ENCODE peak calls at places on chromosomes 4 and X, in seven cellular contexts. One of them, this sample, is unnamed.

GRCh38 chr4:137310593-137311490 is 221.5 kb downstream of the PCDH18 start:
- DNase-seq in GM12878: no peak
- DNase-seq in ovary: no peak
- DNase-seq in tibial nerve: no peak
- DNase-seq in gastrocnemius medialis: no peak
- DNase-seq in IMR-90: peak; percentile 91
- DNase-seq in heart left ventricle: no peak
- DNase-seq in this sample: no peak

GRCh38 chrX:69429339-69430014 is 74.6 kb upstream of the NALF2 start:
- DNase-seq in GM12878: no peak
- DNase-seq in ovary: no peak
- DNase-seq in tibial nerve: no peak
- DNase-seq in gastrocnemius medialis: no peak
- DNase-seq in IMR-90: no peak
- DNase-seq in heart left ventricle: no peak
- DNase-seq in this sample: no peak

GRCh38 chr4:174214102-174214878 is 69.2 kb downstream of the FBXO8 start:
- DNase-seq in GM12878: no peak
- DNase-seq in ovary: no peak
- DNase-seq in tibial nerve: no peak
- DNase-seq in gastrocnemius medialis: no peak
- DNase-seq in IMR-90: no peak
- DNase-seq in heart left ventricle: peak; percentile 37
- DNase-seq in this sample: no peak

GRCh38 chrX:39196192-39197102 is 395.2 kb downstream of the MID1IP1 start:
- DNase-seq in GM12878: peak; percentile 90
- DNase-seq in ovary: no peak
- DNase-seq in tibial nerve: peak; percentile 13
- DNase-seq in gastrocnemius medialis: peak; percentile 25
- DNase-seq in IMR-90: peak; percentile 2
- DNase-seq in heart left ventricle: no peak
- DNase-seq in this sample: no peak

GRCh38 chr4:40675166-40675565 is 45.5 kb upstream of the RBM47 start:
- DNase-seq in GM12878: no peak
- DNase-seq in ovary: no peak
- DNase-seq in tibial nerve: no peak
- DNase-seq in gastrocnemius medialis: no peak
- DNase-seq in IMR-90: no peak
- DNase-seq in heart left ventricle: no peak
- DNase-seq in this sample: no peak

GRCh38 chrX:40471965-40472648 is 108.7 kb upstream of the ATP6AP2 start:
- DNase-seq in GM12878: peak; percentile 33
- DNase-seq in ovary: peak; percentile 36
- DNase-seq in tibial nerve: no peak
- DNase-seq in gastrocnemius medialis: no peak
- DNase-seq in IMR-90: peak; percentile 84
- DNase-seq in heart left ventricle: no peak
- DNase-seq in this sample: peak; percentile 52

GRCh38 chrX:119990995-119991787 is 47.6 kb upstream of the NKAP start:
- DNase-seq in GM12878: no peak
- DNase-seq in ovary: no peak
- DNase-seq in tibial nerve: no peak
- DNase-seq in gastrocnemius medialis: no peak
- DNase-seq in IMR-90: no peak
- DNase-seq in heart left ventricle: no peak
- DNase-seq in this sample: no peak

GRCh38 chr4:145178740-145179139 is 1.6 kb downstream of the OTUD4 start:
- DNase-seq in GM12878: no peak
- DNase-seq in ovary: no peak
- DNase-seq in tibial nerve: no peak
- DNase-seq in gastrocnemius medialis: no peak
- DNase-seq in IMR-90: no peak
- DNase-seq in heart left ventricle: no peak
- DNase-seq in this sample: no peak

GRCh38 chrX:112670964-112671363 is 8.8 kb downstream of the LHFPL1 start:
- DNase-seq in GM12878: no peak
- DNase-seq in ovary: no peak
- DNase-seq in tibial nerve: no peak
- DNase-seq in gastrocnemius medialis: no peak
- DNase-seq in IMR-90: no peak
- DNase-seq in heart left ventricle: no peak
- DNase-seq in this sample: no peak

GRCh38 chr4:29711226-29711625 is 1008.9 kb upstream of the PCDH7 start:
- DNase-seq in GM12878: no peak
- DNase-seq in ovary: no peak
- DNase-seq in tibial nerve: no peak
- DNase-seq in gastrocnemius medialis: no peak
- DNase-seq in IMR-90: peak; percentile 90
- DNase-seq in heart left ventricle: no peak
- DNase-seq in this sample: no peak

GRCh38 chrX:24294619-24295018 is 19.2 kb downstream of the SUPT20HL2 start:
- DNase-seq in GM12878: no peak
- DNase-seq in ovary: peak; percentile 38
- DNase-seq in tibial nerve: no peak
- DNase-seq in gastrocnemius medialis: no peak
- DNase-seq in IMR-90: no peak
- DNase-seq in heart left ventricle: no peak
- DNase-seq in this sample: no peak

GRCh38 chr4:110197421-110198398 is 705 bp downstream of the ELOVL6 start:
- DNase-seq in GM12878: no peak
- DNase-seq in ovary: peak; percentile 48
- DNase-seq in tibial nerve: no peak
- DNase-seq in gastrocnemius medialis: no peak
- DNase-seq in IMR-90: peak; percentile 39
- DNase-seq in heart left ventricle: peak; percentile 49
- DNase-seq in this sample: no peak

GRCh38 chr4:110196871-110197420 is 1.5 kb downstream of the ELOVL6 start:
- DNase-seq in GM12878: no peak
- DNase-seq in ovary: peak; percentile 50
- DNase-seq in tibial nerve: peak; percentile 15
- DNase-seq in gastrocnemius medialis: peak; percentile 5
- DNase-seq in IMR-90: peak; percentile 31
- DNase-seq in heart left ventricle: no peak
- DNase-seq in this sample: peak; percentile 64

GRCh38 chr4:110200673-110201072 is 2.3 kb upstream of the ELOVL6 start:
- DNase-seq in GM12878: no peak
- DNase-seq in ovary: no peak
- DNase-seq in tibial nerve: no peak
- DNase-seq in gastrocnemius medialis: no peak
- DNase-seq in IMR-90: no peak
- DNase-seq in heart left ventricle: no peak
- DNase-seq in this sample: no peak

GRCh38 chr4:110196206-110196870 is 2.1 kb downstream of the ELOVL6 start:
- DNase-seq in GM12878: no peak
- DNase-seq in ovary: peak; percentile 60
- DNase-seq in tibial nerve: no peak
- DNase-seq in gastrocnemius medialis: peak; percentile 3
- DNase-seq in IMR-90: peak; percentile 32
- DNase-seq in heart left ventricle: peak; percentile 54
- DNase-seq in this sample: no peak

DNA sequence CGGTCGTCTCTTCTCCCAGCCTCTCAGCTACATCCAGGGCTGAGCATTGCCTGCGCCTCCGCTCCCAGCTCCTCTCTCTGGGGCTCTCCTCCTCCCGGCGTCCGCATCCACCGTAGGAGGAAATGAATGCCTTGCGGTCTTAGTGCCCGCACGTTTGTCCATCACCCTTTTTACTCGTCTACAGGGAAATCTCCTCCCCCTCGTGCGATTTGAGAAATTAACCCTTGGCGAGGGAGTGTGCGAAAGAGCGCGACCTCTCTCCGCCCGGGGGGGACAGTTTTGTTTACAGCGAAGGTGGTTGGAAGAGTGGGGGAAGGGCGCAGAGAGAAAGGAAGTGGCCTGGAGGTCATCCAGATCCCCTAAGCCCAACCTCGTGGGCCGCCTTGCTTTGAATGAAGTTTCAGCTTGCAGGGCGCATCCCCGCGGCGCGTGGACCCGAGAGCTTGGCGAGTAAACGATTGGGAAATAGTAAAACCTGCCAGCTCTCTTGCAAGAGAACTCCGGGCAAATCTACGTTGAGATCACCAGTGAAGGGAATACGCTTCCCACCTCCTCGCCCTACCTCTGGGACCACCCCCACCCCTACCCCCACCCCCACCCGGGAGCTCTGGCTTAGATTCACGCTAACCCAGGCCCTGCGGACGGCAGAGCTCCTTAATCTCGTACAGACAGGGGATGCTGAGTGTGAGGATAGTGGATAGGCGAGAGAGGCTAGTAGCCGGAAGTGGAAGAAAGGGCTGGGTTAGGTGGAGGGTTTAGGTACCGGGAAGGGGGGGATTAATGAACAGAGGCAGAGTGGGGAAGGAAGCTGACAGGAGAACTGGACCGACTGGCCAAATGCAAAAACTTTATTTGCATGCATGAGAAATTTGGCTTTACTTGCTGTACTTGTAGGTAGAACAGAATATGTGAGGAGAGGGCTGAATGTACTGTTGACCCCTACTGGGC is at the start of gene ELOVL6:
- DNase-seq in GM12878: peak; percentile 55
- DNase-seq in ovary: peak; percentile 59
- DNase-seq in tibial nerve: peak; percentile 31
- DNase-seq in gastrocnemius medialis: peak; percentile 24
- DNase-seq in IMR-90: peak; percentile 72
- DNase-seq in heart left ventricle: peak; percentile 48
- DNase-seq in this sample: no peak
- TF ChIP-seq POLR2A in GM12878: peak; percentile 65
- TF ChIP-seq POLR2A in ovary: no peak
- TF ChIP-seq POLR2A in tibial nerve: no peak
- TF ChIP-seq POLR2A in gastrocnemius medialis: no peak
- TF ChIP-seq POLR2A in IMR-90: peak; percentile 44
- TF ChIP-seq POLR2A in heart left ventricle: no peak
- TF ChIP-seq POLR2A in this sample: no peak

GRCh38 chr4:1993169-1993516 is 15.6 kb downstream of the NELFA start:
- DNase-seq in GM12878: no peak
- DNase-seq in ovary: no peak
- DNase-seq in tibial nerve: no peak
- DNase-seq in gastrocnemius medialis: no peak
- DNase-seq in IMR-90: no peak
- DNase-seq in heart left ventricle: no peak
- DNase-seq in this sample: no peak
- H3K36me3 ChIP-seq in GM12878: peaks cover 18% of the 10 kb centered on the region
- H3K36me3 ChIP-seq in ovary: no peaks in the 10 kb centered on the region
- H3K36me3 ChIP-seq in tibial nerve: peaks cover 2% of the 10 kb centered on the region
- H3K36me3 ChIP-seq in gastrocnemius medialis: peaks cover 20% of the 10 kb centered on the region
- H3K36me3 ChIP-seq in IMR-90: peaks cover 15% of the 10 kb centered on the region
- H3K36me3 ChIP-seq in heart left ventricle: peaks cover 34% of the 10 kb centered on the region
- H3K36me3 ChIP-seq in this sample: no peaks in the 10 kb centered on the region

DNA sequence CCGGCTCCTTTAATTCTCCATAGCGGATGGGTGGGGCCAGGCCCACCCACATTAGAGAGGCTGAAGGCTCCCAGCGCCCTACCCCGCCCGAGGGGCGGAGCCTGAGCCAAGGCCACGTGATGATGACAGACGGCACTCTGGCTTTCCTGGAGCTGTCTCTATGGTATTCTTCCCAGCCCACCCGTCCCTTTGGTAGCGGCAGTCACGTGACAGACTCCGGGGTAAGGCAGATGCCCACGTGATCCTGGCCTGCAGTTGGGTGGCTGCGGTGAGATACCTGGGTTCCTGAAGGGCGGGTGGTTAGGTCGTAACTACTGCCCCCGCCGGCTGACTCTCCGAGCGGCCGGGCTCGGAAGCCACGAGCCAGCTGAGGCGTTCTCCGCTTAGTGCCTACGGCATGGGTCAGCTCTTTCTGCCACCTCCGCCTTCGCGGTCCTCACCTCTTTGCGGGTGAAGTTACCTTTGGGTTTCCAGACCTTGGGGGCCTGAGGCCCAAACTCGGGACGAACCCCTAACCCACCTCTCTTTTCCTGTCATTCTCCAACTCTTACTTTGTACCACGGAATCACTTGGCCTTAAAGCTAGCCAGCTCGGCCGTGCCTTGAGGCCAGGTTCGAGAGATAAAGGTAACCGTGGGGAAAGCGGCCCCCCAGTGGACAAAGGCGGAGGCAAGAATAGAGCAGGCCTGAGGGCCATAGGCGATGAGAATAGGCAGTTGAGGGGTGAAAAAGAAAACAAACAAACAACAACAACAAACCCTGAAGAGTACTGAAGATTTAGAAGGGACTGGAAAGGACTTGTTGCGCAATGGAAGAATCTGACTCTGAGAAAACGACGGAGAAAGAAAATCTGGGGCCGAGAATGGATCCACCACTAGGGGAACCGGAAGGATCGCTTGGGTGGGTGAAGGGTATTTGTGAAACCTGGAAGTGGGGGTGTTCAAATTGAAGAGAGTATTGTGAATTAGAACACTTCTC is at the start of gene RRAGB:
- DNase-seq in GM12878: peak; percentile 90
- DNase-seq in ovary: peak; percentile 93
- DNase-seq in tibial nerve: peak; percentile 90
- DNase-seq in gastrocnemius medialis: peak; percentile 90
- DNase-seq in IMR-90: peak; percentile 91
- DNase-seq in heart left ventricle: peak; percentile 96
- DNase-seq in this sample: peak; percentile 89
- TF ChIP-seq POLR2A in GM12878: peak; percentile 80
- TF ChIP-seq POLR2A in ovary: peak; percentile 40
- TF ChIP-seq POLR2A in tibial nerve: no peak
- TF ChIP-seq POLR2A in gastrocnemius medialis: peak; percentile 36
- TF ChIP-seq POLR2A in IMR-90: no peak
- TF ChIP-seq POLR2A in heart left ventricle: no peak
- TF ChIP-seq POLR2A in this sample: no peak

GRCh38 chr4:38943355-38943754 is 75.7 kb downstream of the FAM114A1 start:
- DNase-seq in GM12878: no peak
- DNase-seq in ovary: peak; percentile 85
- DNase-seq in tibial nerve: no peak
- DNase-seq in gastrocnemius medialis: peak; percentile 45
- DNase-seq in IMR-90: peak; percentile 85
- DNase-seq in heart left ventricle: peak; percentile 59
- DNase-seq in this sample: no peak
- H3K36me3 ChIP-seq in GM12878: no peaks in the 10 kb centered on the region
- H3K36me3 ChIP-seq in ovary: no peaks in the 10 kb centered on the region
- H3K36me3 ChIP-seq in tibial nerve: no peaks in the 10 kb centered on the region
- H3K36me3 ChIP-seq in gastrocnemius medialis: no peaks in the 10 kb centered on the region
- H3K36me3 ChIP-seq in IMR-90: peaks cover 41% of the 10 kb centered on the region
- H3K36me3 ChIP-seq in heart left ventricle: peaks cover 27% of the 10 kb centered on the region
- H3K36me3 ChIP-seq in this sample: no peaks in the 10 kb centered on the region